ENCODE peak calls at places on chromosomes 2 and 18, in seven cellular contexts. L is GM06990, M is Calu3, C is spleen, F is fibroblast of lung, Y is tibial artery, S is GM23338. G is an unnamed sample.

GRCh38 chr18:46264255-46264654 is 160.1 kb downstream of the HAUS1 start:
- DNase-seq in L (no peak), M (no peak), C (no peak), F (no peak), Y (no peak), S (peak), G (no peak)

GRCh38 chr18:6598657-6599056 is 130.9 kb upstream of the ARHGAP28 start:
- DNase-seq in L (no peak), M (no peak), C (no peak), F (no peak), Y (no peak), S (peak), G (no peak)

GRCh38 chr2:221350621-221351020 is 221.5 kb downstream of the EPHA4 start:
- DNase-seq in L (no peak), M (no peak), C (no peak), F (peak), Y (no peak), S (no peak), G (peak)

GRCh38 chr2:118121986-118122767 is 33.9 kb downstream of the INSIG2 start:
- DNase-seq in L (no peak), M (no peak), C (no peak), F (no peak), Y (no peak), S (no peak), G (no peak)

GRCh38 chr18:22847867-22848451 is 85.2 kb upstream of the RBBP8 start:
- DNase-seq in L (no peak), M (no peak), C (no peak), F (no peak), Y (no peak), S (no peak), G (no peak)

GRCh38 chr18:45606007-45606406 is 9.3 kb upstream of the SLC14A2 start:
- DNase-seq in L (no peak), M (no peak), C (no peak), F (no peak), Y (no peak), S (peak), G (no peak)

GRCh38 chr18:34773378-34773777 is 63.3 kb downstream of the DTNA start:
- DNase-seq in L (no peak), M (no peak), C (no peak), F (peak), Y (no peak), S (no peak), G (peak)

GRCh38 chr18:51211552-51211951 is 14.1 kb upstream of the MEX3C start:
- DNase-seq in L (peak), M (peak), C (no peak), F (peak), Y (no peak), S (no peak), G (peak)

GRCh38 chr18:35610089-35610488 is 28.5 kb downstream of the GALNT1 start:
- DNase-seq in L (no peak), M (no peak), C (no peak), F (no peak), Y (no peak), S (peak), G (no peak)

GRCh38 chr2:25072606-25073005 is 30.7 kb downstream of the EFR3B start:
- DNase-seq in L (no peak), M (no peak), C (no peak), F (no peak), Y (no peak), S (no peak), G (no peak)

GRCh38 chr2:136086253-136087016 is 31.5 kb downstream of the CXCR4 start:
- DNase-seq in L (no peak), M (no peak), C (no peak), F (no peak), Y (no peak), S (no peak), G (no peak)

GRCh38 chr2:200713704-200714064 is 98.0 kb upstream of the BZW1 start:
- DNase-seq in L (peak), M (no peak), C (no peak), F (no peak), Y (no peak), S (no peak), G (no peak)

GRCh38 chr2:241105641-241106040 is 3.6 kb upstream of the MTERF4 start:
- DNase-seq in L (no peak), M (no peak), C (no peak), F (no peak), Y (no peak), S (no peak), G (no peak)

GRCh38 chr2:160742679-160743078 is 249.1 kb upstream of the RBMS1 start:
- DNase-seq in L (no peak), M (no peak), C (no peak), F (no peak), Y (no peak), S (no peak), G (no peak)

GRCh38 chr18:27695509-27695908 is 481.4 kb downstream of the CDH2 start:
- DNase-seq in L (no peak), M (no peak), C (no peak), F (peak), Y (no peak), S (no peak), G (peak)

GRCh38 chr2:9668686-9669338 is 38.0 kb upstream of the YWHAQ start:
- DNase-seq in L (no peak), M (no peak), C (no peak), F (no peak), Y (no peak), S (no peak), G (no peak)

GRCh38 chr18:46393230-46393629 is 263.8 kb downstream of the LOXHD1 start:
- DNase-seq in L (no peak), M (no peak), C (no peak), F (no peak), Y (no peak), S (peak), G (no peak)

GRCh38 chr2:189016311-189016830 is 42.2 kb downstream of the COL3A1 start:
- DNase-seq in L (no peak), M (no peak), C (no peak), F (peak), Y (no peak), S (no peak), G (no peak)

GRCh38 chr18:75183524-75183923 is 25.4 kb downstream of the PTGR3 start:
- DNase-seq in L (no peak), M (peak), C (no peak), F (peak), Y (no peak), S (no peak), G (peak)

GRCh38 chr2:178397002-178397605 is 53.9 kb downstream of the PRKRA start:
- DNase-seq in L (peak), M (peak), C (no peak), F (peak), Y (no peak), S (peak), G (peak)

GRCh38 chr2:62569907-62570793 is 64.2 kb upstream of the TMEM17 start:
- DNase-seq in L (no peak), M (peak), C (no peak), F (no peak), Y (no peak), S (peak), G (no peak)

GRCh38 chr2:152508446-152508845 is 173.5 kb downstream of the FMNL2 start:
- DNase-seq in L (no peak), M (peak), C (no peak), F (peak), Y (no peak), S (no peak), G (peak)

GRCh38 chr2:20444993-20445910 is 1.6 kb upstream of the RHOB start:
- DNase-seq in L (no peak), M (no peak), C (peak), F (no peak), Y (peak), S (peak), G (no peak)

GRCh38 chr2:18961991-18962421 is 372.6 kb upstream of the NT5C1B start:
- DNase-seq in L (no peak), M (no peak), C (no peak), F (no peak), Y (peak), S (no peak), G (no peak)

GRCh38 chr18:74840492-74841167 is 243.0 kb downstream of the ZNF407 start:
- DNase-seq in L (no peak), M (no peak), C (peak), F (peak), Y (no peak), S (no peak), G (peak)

GRCh38 chr2:119647440-119648169 is 31.4 kb upstream of the TMEM177 start:
- DNase-seq in L (peak), M (peak), C (no peak), F (peak), Y (peak), S (no peak), G (peak)

DNA sequence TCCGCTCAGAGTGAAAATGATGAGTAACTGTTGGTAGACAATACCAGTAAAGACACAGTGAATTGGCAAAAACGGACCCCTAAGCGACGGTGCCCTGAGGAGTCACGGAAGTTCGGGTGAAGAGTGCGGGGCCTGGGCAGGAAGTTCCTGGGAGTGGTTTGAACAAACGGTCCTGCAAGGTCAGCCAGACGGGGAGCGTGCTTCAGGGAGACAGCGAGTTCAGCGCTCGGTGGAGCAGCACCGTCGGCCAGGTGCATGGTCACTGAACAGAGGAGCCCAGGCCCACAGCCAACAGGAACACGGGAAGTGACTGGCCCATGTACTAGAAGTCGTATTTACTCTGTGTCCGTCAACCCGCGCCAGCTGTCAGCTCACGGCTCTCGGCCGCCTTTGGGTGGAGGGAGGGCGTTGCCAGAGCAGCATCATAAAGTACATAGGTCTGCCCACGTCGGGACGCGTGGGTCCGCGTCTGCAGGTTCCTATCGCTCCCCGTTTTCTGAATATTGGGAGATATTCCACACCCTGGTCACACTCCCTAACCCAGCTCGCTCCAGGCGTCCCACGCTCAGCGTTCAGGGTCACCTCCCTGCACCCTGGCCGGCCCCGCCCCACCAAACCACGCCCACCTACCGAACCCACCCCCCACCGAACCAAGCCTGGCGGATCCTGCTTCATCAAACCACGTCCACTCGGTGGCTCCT is 75.6 kb upstream of the UXS1 start:
- DNase-seq in L (peak), M (peak), C (peak), F (no peak), Y (no peak), S (peak), G (no peak)
- TF ChIP-seq CTCF in L (no peak), M (no peak), C (no peak), F (no peak), Y (no peak), S (no peak), G (no peak)

GRCh38 chr2:158456309-158457066 is at the start of the genes CCDC148 and PKP4:
- DNase-seq in L (peak), M (peak), C (peak), F (peak), Y (peak), S (peak), G (peak)
- TF ChIP-seq CTCF in L (no peak), M (no peak), C (no peak), F (peak), Y (peak), S (peak), G (no peak)

DNA sequence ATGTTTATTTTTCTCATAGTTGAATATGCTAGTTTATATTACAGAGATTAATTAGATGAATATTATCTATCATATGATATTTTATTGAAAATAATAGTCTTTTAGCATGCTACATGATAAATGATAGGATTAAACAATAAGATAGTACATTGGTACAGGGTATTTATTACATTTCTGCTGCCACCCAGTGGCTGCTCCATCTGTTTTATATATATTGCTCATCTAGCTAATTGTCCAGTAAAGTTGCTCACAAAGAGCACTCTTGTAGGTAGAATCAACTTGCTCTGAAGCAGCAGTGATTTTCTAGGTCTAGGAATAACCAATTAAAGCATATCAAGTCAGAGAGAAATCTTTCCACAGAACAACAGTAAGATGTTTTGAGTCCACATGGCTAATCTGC is 183.3 kb downstream of the ASXL3 start:
- DNase-seq in L (no peak), M (peak), C (no peak), F (peak), Y (no peak), S (no peak), G (no peak)
- TF ChIP-seq CTCF in L (peak), M (no peak), C (no peak), F (peak), Y (peak), S (peak), G (peak)

GRCh38 chr2:133434962-133435668 is 133.1 kb downstream of the NCKAP5 start:
- DNase-seq in L (no peak), M (peak), C (no peak), F (peak), Y (no peak), S (no peak), G (peak)

GRCh38 chr2:133442393-133442792 is 125.9 kb downstream of the NCKAP5 start:
- DNase-seq in L (no peak), M (no peak), C (no peak), F (no peak), Y (no peak), S (no peak), G (no peak)

GRCh38 chr2:133433455-133434451 is 134.5 kb downstream of the NCKAP5 start:
- DNase-seq in L (no peak), M (no peak), C (no peak), F (peak), Y (no peak), S (no peak), G (peak)

GRCh38 chr2:133439281-133439920 is 128.9 kb downstream of the NCKAP5 start:
- DNase-seq in L (no peak), M (no peak), C (no peak), F (no peak), Y (no peak), S (no peak), G (no peak)

GRCh38 chr2:133438026-133438425 is 130.2 kb downstream of the NCKAP5 start:
- DNase-seq in L (no peak), M (no peak), C (no peak), F (no peak), Y (no peak), S (no peak), G (no peak)
- TF ChIP-seq CTCF in L (no peak), M (no peak), C (no peak), F (no peak), Y (no peak), S (no peak), G (no peak)

DNA sequence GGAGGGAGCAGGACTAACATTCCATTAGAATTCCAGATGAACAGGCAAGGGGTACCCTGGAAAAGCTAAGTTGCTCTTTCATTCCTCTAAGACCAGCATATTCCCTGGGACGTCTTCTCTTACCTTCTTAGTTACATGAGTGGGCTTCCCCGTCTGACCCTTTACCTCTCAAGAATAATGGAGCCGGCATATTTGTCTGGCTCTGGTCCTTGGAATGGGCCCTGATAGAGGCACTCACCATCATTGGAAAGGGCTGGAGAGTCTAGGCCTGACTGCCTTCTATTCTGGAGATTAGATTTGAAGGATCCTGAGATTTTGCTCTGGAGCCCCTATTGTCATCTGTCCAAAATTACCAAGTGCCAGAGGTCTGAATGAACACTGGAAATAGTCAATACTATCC is 347.5 kb downstream of the MYCN start:
- DNase-seq in L (no peak), M (no peak), C (no peak), F (no peak), Y (no peak), S (no peak), G (no peak)
- TF ChIP-seq CTCF in L (no peak), M (no peak), C (no peak), F (no peak), Y (no peak), S (no peak), G (no peak)

DNA sequence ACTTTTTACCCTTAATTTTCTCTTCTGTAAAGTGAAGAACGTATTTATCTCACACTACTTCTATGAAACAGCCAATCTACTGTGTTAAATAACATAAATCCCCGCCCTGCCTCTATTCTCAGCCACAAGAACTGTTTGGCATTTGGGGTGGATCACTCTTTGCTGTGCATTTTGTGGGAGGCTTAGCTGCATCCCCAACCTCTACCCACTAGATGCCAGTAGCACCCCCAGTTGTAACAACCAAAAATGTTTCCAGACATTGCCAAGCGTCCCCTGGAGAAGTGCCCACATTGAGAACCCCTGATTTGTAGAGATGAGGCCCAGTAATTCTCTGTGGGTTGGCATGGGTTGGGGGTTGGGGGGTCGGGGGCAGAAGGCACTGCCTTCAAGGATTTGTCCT is 94.7 kb upstream of the BOD1L2 start:
- DNase-seq in L (no peak), M (peak), C (no peak), F (no peak), Y (no peak), S (peak), G (no peak)
- TF ChIP-seq CTCF in L (peak), M (peak), C (no peak), F (no peak), Y (no peak), S (peak), G (no peak)

GRCh38 chr2:190855245-190855644 is 25.4 kb upstream of the GLS start:
- DNase-seq in L (no peak), M (no peak), C (no peak), F (no peak), Y (no peak), S (no peak), G (no peak)

GRCh38 chr2:190854726-190855125 is 25.9 kb upstream of the GLS start:
- DNase-seq in L (no peak), M (no peak), C (no peak), F (no peak), Y (no peak), S (no peak), G (no peak)

GRCh38 chr2:190859347-190860297 is 21.0 kb upstream of the GLS start:
- DNase-seq in L (no peak), M (no peak), C (no peak), F (peak), Y (no peak), S (peak), G (peak)

GRCh38 chr2:190858817-190859216 is 21.8 kb upstream of the GLS start:
- DNase-seq in L (no peak), M (no peak), C (no peak), F (peak), Y (no peak), S (no peak), G (peak)

DNA sequence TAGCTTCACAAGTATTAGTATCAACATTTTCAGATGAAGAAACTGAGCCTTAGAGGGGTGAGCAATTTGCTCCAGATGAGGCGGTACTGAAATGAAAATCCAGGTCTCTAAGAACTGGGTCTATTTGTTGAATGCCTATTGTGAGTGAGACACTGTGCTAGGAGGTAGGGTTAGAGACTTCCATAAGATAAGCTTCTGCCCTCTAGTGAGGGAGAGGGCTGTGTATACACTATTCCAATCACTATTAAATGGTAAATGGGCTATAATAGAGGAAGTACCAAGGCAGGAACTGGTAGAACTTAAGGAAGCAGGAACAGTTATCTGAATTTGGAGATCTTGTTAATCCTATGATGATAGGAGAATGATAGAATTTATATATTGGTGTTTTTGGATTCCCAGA is 23.6 kb upstream of the GLS start:
- DNase-seq in L (no peak), M (no peak), C (no peak), F (no peak), Y (no peak), S (no peak), G (no peak)
- TF ChIP-seq CTCF in L (no peak), M (no peak), C (no peak), F (no peak), Y (no peak), S (peak), G (no peak)